ENCODE peak calls at places on chromosomes 5 and 9, in eight cellular contexts. X is anterior cingulate cortex; Z is activated CD4-positive, CD25-positive, alpha-beta regulatory T cell treated with anti-CD3 and anti-CD28 coated beads, Interleukin-2, amount 50 U/mL, for 16 hours; A is HT-29; R is left ventricle myocardium superior; O is NCI-H524; H is stimulated activated CD8-positive, alpha-beta memory T cell treated with anti-CD3 and anti-CD28 coated beads, Interleukin-15, amount 100 ng/mL, for 24 hours; P is mucosa of descending colon. N is an unnamed sample.

GRCh38 chr5:77560677-77561263 is 68.7 kb upstream of the WDR41 start:
- DNase-seq in H (no peak), Z (no peak), X (no peak), O (peak; percentile 73), A (peak; percentile 72), P (no peak), R (no peak), N (no peak)

GRCh38 chr5:176389114-176389768 is 690 bp downstream of the HIGD2A start:
- DNase-seq in A (no peak), O (peak; percentile 57), Z (no peak), H (no peak), X (no peak), P (no peak), R (no peak), N (no peak)

GRCh38 chr5:109877670-109878045 is 187.9 kb downstream of the MAN2A1 start:
- DNase-seq in A (no peak), O (no peak), Z (no peak), P (no peak), R (no peak), X (no peak), H (no peak), N (no peak)

GRCh38 chr5:72598461-72599433 is 91.5 kb upstream of the ZNF366 start:
- DNase-seq in R (no peak), Z (no peak), X (no peak), A (no peak), O (peak; percentile 18), H (no peak), P (no peak), N (no peak)

GRCh38 chr9:124467410-124468060 is 17.3 kb downstream of the ADGRD2 start:
- DNase-seq in H (no peak), Z (no peak), X (no peak), P (peak; percentile 7), O (no peak), R (peak; percentile 5), A (no peak), N (no peak)

GRCh38 chr9:137731947-137732813 is 113.4 kb downstream of the EHMT1 start:
- DNase-seq in P (no peak), H (no peak), X (no peak), Z (no peak), O (no peak), A (no peak), R (no peak), N (no peak)

GRCh38 chr5:82717734-82718133 is 359.5 kb downstream of the TMEM167A start:
- DNase-seq in X (no peak), P (no peak), Z (no peak), A (no peak), R (no peak), H (no peak), O (no peak), N (no peak)

GRCh38 chr5:67816456-67816855 is 399.1 kb upstream of the PIK3R1 start:
- DNase-seq in X (no peak), R (no peak), O (no peak), H (no peak), P (no peak), Z (no peak), A (no peak), N (no peak)

GRCh38 chr9:130020618-130021017 is 22.4 kb downstream of the FNBP1 start:
- DNase-seq in Z (no peak), R (no peak), A (no peak), H (no peak), P (no peak), O (no peak), X (no peak), N (no peak)

N was measured in CD4-positive, alpha-beta T cell.